ENCODE peak calls at places on chromosomes 2 and 18, in six cellular contexts. Y is hypothalamus; T is cardiac fibroblast; R is GM12891; U is stimulated activated CD8-positive, alpha-beta memory T cell treated with anti-CD3 and anti-CD28 coated beads, Interleukin-2, amount 100 ng/mL, for 48 hours; C is fibroblast of gingiva. A is an unnamed sample.

GRCh38 chr2:169184074-169184473 is 114.7 kb downstream of the DHRS9 start:
- DNase-seq in Y (no peak), T (peak; percentile 51), R (no peak), U (no peak), C (no peak), A (no peak)

GRCh38 chr2:208939852-208940251 is 484.0 kb upstream of the MAP2 start:
- DNase-seq in Y (no peak), T (no peak), R (no peak), U (no peak), C (no peak), A (no peak)

GRCh38 chr2:42753188-42753813 is 10.6 kb downstream of the OXER1 start:
- DNase-seq in Y (no peak), T (no peak), R (no peak), U (no peak), C (no peak), A (no peak)

GRCh38 chr2:24354899-24355298 is 5.4 kb downstream of the ITSN2 start:
- DNase-seq in Y (no peak), T (no peak), R (no peak), U (no peak), C (no peak), A (no peak)

GRCh38 chr2:72146357-72147302 is 1.0 kb downstream of the CYP26B1 start:
- DNase-seq in Y (no peak), T (no peak), R (no peak), U (no peak), C (no peak), A (no peak)

GRCh38 chr2:120397362-120397811 is 51.5 kb downstream of the INHBB start:
- DNase-seq in Y (no peak), T (no peak), R (no peak), U (no peak), C (peak; percentile 17), A (peak; percentile 46)

GRCh38 chr2:209391776-209392401 is 32.0 kb upstream of the MAP2 start:
- DNase-seq in Y (no peak), T (peak; percentile 58), R (no peak), U (no peak), C (peak; percentile 39), A (peak; percentile 53)

GRCh38 chr2:168171069-168171762 is 76.2 kb downstream of the STK39 start:
- DNase-seq in Y (no peak), T (no peak), R (no peak), U (no peak), C (no peak), A (no peak)

GRCh38 chr2:199830531-199830930 is 20.5 kb downstream of the FTCDNL1 start:
- DNase-seq in Y (no peak), T (no peak), R (no peak), U (no peak), C (peak; percentile 68), A (peak; percentile 39)

GRCh38 chr2:73979021-73979420 is 5.7 kb upstream of the TET3 start:
- DNase-seq in Y (no peak), T (no peak), R (no peak), U (no peak), C (no peak), A (no peak)

GRCh38 chr2:203584784-203585183 is 49.7 kb upstream of the RAPH1 start:
- DNase-seq in Y (no peak), T (no peak), R (no peak), U (no peak), C (no peak), A (no peak)

GRCh38 chr2:119422521-119422920 is 9.1 kb upstream of the TMEM37 start:
- DNase-seq in Y (no peak), T (no peak), R (no peak), U (no peak), C (no peak), A (no peak)

GRCh38 chr2:174965992-174966789 is 39.0 kb downstream of the CHN1 start:
- DNase-seq in Y (no peak), T (peak; percentile 51), R (no peak), U (no peak), C (peak; percentile 59), A (peak; percentile 60)

GRCh38 chr2:11533278-11534077 is at the start of gene GREB1:
- DNase-seq in Y (no peak), T (peak; percentile 27), R (no peak), U (no peak), C (peak; percentile 66), A (peak; percentile 10)

GRCh38 chr2:150888337-150888736 is 373.3 kb downstream of the RBM43 start:
- DNase-seq in Y (no peak), T (peak; percentile 44), R (no peak), U (no peak), C (no peak), A (no peak)

GRCh38 chr2:119307419-119308140 is 59.1 kb downstream of the C2orf76 start:
- DNase-seq in Y (no peak), T (no peak), R (no peak), U (no peak), C (no peak), A (no peak)

GRCh38 chr2:43724728-43725526 is 48.7 kb upstream of the C1GALT1C1L start:
- DNase-seq in Y (no peak), T (peak; percentile 17), R (no peak), U (no peak), C (no peak), A (no peak)

GRCh38 chr2:172888704-172889103 is 153.1 kb downstream of the RAPGEF4 start:
- DNase-seq in Y (no peak), T (no peak), R (no peak), U (no peak), C (no peak), A (no peak)

GRCh38 chr2:143720093-143720664 is 591.0 kb downstream of the ARHGAP15 start:
- DNase-seq in Y (no peak), T (no peak), R (no peak), U (no peak), C (no peak), A (no peak)

GRCh38 chr18:79553154-79553553 is 126.4 kb upstream of the CTDP1 start:
- DNase-seq in Y (no peak), T (no peak), R (no peak), U (no peak), C (no peak), A (no peak)

GRCh38 chr2:157421964-157422363 is 21.9 kb downstream of the CYTIP start:
- DNase-seq in Y (no peak), T (no peak), R (no peak), U (no peak), C (no peak), A (no peak)

GRCh38 chr2:231926761-231927565 is 767 bp upstream of the NPPC start:
- DNase-seq in Y (peak; percentile 15), T (no peak), R (no peak), U (no peak), C (peak; percentile 16), A (no peak)

GRCh38 chr2:215826838-215827441 is 186.4 kb downstream of the MREG start:
- DNase-seq in Y (no peak), T (peak; percentile 58), R (no peak), U (no peak), C (peak; percentile 55), A (no peak)

GRCh38 chr2:86072271-86072858 is 33.3 kb downstream of the POLR1A start:
- DNase-seq in Y (peak; percentile 72), T (peak; percentile 84), R (peak; percentile 37), U (no peak), C (peak; percentile 99), A (peak; percentile 71)

GRCh38 chr2:128438091-128438490 is 119.4 kb upstream of the HS6ST1 start:
- DNase-seq in Y (no peak), T (no peak), R (no peak), U (no peak), C (no peak), A (no peak)

GRCh38 chr2:84641016-84641415 is 124.7 kb downstream of the DNAH6 start:
- DNase-seq in Y (no peak), T (no peak), R (no peak), U (no peak), C (no peak), A (no peak)

GRCh38 chr2:45299361-45299760 is 290.1 kb upstream of the SIX2 start:
- DNase-seq in Y (no peak), T (no peak), R (no peak), U (no peak), C (no peak), A (no peak)

GRCh38 chr2:174779361-174779928 is 15.2 kb upstream of the CHRNA1 start:
- DNase-seq in Y (no peak), T (peak; percentile 44), R (no peak), U (no peak), C (no peak), A (peak; percentile 86)

GRCh38 chr2:223688094-223688835 is 86.1 kb upstream of the SCG2 start:
- DNase-seq in Y (no peak), T (no peak), R (no peak), U (no peak), C (no peak), A (no peak)

A was measured in AG10803.